ENCODE peak calls at places on chromosome 5, in six cellular contexts. H, E, N, T, D and U are unnamed samples. For H3K27me3, the result is how much of the 10 kb centered on the place peaks cover.

GRCh38 chr5:159514229-159514822 is 184.0 kb upstream of the IL12B start:
- DNase-seq in H (no peak), E (no peak), N (peak), T (no peak), D (no peak), U (no peak)

GRCh38 chr5:107566537-107566875 is 104.2 kb downstream of the EFNA5 start:
- DNase-seq in H (no peak), E (no peak), N (no peak), T (no peak), D (no peak), U (peak)

GRCh38 chr5:110104728-110105127 is 415.0 kb downstream of the MAN2A1 start:
- DNase-seq in H (no peak), E (no peak), N (no peak), T (no peak), D (no peak), U (peak)

GRCh38 chr5:162939962-162940361 is 497.4 kb upstream of the CCNG1 start:
- DNase-seq in H (no peak), E (no peak), N (no peak), T (no peak), D (no peak), U (no peak)

GRCh38 chr5:164581889-164582288 is 1076.5 kb downstream of the MAT2B start:
- DNase-seq in H (no peak), E (no peak), N (no peak), T (no peak), D (no peak), U (no peak)

GRCh38 chr5:15645776-15646175 is 145.8 kb downstream of the FBXL7 start:
- DNase-seq in H (no peak), E (no peak), N (no peak), T (no peak), D (no peak), U (peak)

GRCh38 chr5:5335708-5336211 is 86.7 kb upstream of the ICE1 start:
- DNase-seq in H (no peak), E (no peak), N (peak), T (no peak), D (peak), U (peak)

GRCh38 chr5:139709587-139710369 is 61.6 kb downstream of the CXXC5 start:
- DNase-seq in H (no peak), E (peak), N (peak), T (no peak), D (peak), U (no peak)

GRCh38 chr5:141359790-141360426 is at the start of gene PCDHGB2:
- DNase-seq in H (no peak), E (no peak), N (no peak), T (no peak), D (no peak), U (peak)

GRCh38 chr5:15008476-15008875 is 136.9 kb upstream of the ANKH start:
- DNase-seq in H (peak), E (peak), N (peak), T (peak), D (peak), U (peak)

GRCh38 chr5:68818870-68819269 is 274.9 kb upstream of the SLC30A5 start:
- DNase-seq in H (no peak), E (no peak), N (no peak), T (no peak), D (no peak), U (no peak)

GRCh38 chr5:43369651-43370050 is 42.5 kb downstream of the CCL28 start:
- DNase-seq in H (no peak), E (no peak), N (no peak), T (no peak), D (no peak), U (no peak)

GRCh38 chr5:140796718-140797095 is 2.1 kb downstream of the PCDHA2 start:
- DNase-seq in H (no peak), E (no peak), N (no peak), T (no peak), D (no peak), U (no peak)

GRCh38 chr5:1007221-1007680 is 1.4 kb upstream of the NKD2 start:
- DNase-seq in H (peak), E (peak), N (no peak), T (no peak), D (no peak), U (no peak)
- H3K27me3 ChIP-seq in H (under half), E (under half), N (under half), T (under half), D (half or more), U (half or more)

GRCh38 chr5:178290376-178290775 is 57.8 kb upstream of the PHYKPL start:
- DNase-seq in H (peak), E (no peak), N (no peak), T (no peak), D (no peak), U (no peak)

GRCh38 chr5:178291969-178292825 is 59.6 kb upstream of the PHYKPL start:
- DNase-seq in H (peak), E (no peak), N (no peak), T (no peak), D (no peak), U (no peak)

GRCh38 chr5:178292826-178293205 is 60.2 kb upstream of the PHYKPL start:
- DNase-seq in H (no peak), E (no peak), N (no peak), T (no peak), D (no peak), U (no peak)

GRCh38 chr5:178289438-178289837 is 56.8 kb upstream of the PHYKPL start:
- DNase-seq in H (peak), E (no peak), N (no peak), T (no peak), D (no peak), U (no peak)

GRCh38 chr5:178291161-178291561 is 58.6 kb upstream of the PHYKPL start:
- DNase-seq in H (peak), E (no peak), N (no peak), T (no peak), D (no peak), U (no peak)
- H3K27me3 ChIP-seq in H (under half), E (half or more), N (under half), T (under half), D (under half), U (under half)

GRCh38 chr5:146020100-146020499 is 83.7 kb downstream of the SH3RF2 start:
- DNase-seq in H (no peak), E (no peak), N (no peak), T (no peak), D (no peak), U (no peak)
- H3K27me3 ChIP-seq in H (under half), E (under half), N (under half), T (under half), D (under half), U (under half)

GRCh38 chr5:157165668-157166067 is 396 bp downstream of the GARIN3 start:
- DNase-seq in H (no peak), E (no peak), N (no peak), T (no peak), D (no peak), U (no peak)
- H3K27me3 ChIP-seq in H (under half), E (half or more), N (under half), T (under half), D (under half), U (under half)

GRCh38 chr5:32707394-32707997 is 3.6 kb upstream of the NPR3 start:
- DNase-seq in H (no peak), E (no peak), N (peak), T (no peak), D (no peak), U (no peak)
- H3K27me3 ChIP-seq in H (under half), E (under half), N (under half), T (under half), D (under half), U (under half)

DNA sequence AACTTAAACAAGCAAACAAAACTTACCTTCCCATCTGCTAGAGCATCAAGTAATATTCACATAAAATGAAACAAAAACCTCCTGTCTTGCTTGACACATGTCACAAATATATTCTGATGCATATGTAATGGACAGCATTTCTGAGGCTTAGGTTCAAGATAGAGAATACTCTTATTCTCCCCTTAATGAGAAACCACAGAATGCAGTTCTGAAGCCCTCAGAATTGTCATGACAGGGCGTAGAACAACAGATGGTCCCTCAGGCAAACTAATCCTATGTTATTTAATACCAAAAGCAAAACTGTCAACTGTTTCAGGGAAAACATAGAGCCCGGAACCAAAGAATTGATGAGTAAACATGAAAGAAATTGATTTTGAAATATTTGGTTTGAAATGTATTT is 229.9 kb upstream of the RIOK2 start:
- DNase-seq in H (no peak), E (no peak), N (no peak), T (no peak), D (no peak), U (no peak)
- H3K27me3 ChIP-seq in H (under half), E (under half), N (under half), T (under half), D (under half), U (under half)

GRCh38 chr5:135048930-135049329 is 14.9 kb upstream of the PITX1 start:
- DNase-seq in H (no peak), E (no peak), N (no peak), T (no peak), D (no peak), U (no peak)

GRCh38 chr5:135050244-135050767 is 16.3 kb upstream of the PITX1 start:
- DNase-seq in H (no peak), E (no peak), N (no peak), T (no peak), D (no peak), U (no peak)

GRCh38 chr5:135047347-135047695 is 13.3 kb upstream of the PITX1 start:
- DNase-seq in H (no peak), E (no peak), N (no peak), T (no peak), D (no peak), U (no peak)

GRCh38 chr5:135046661-135047346 is 12.8 kb upstream of the PITX1 start:
- DNase-seq in H (no peak), E (no peak), N (no peak), T (no peak), D (no peak), U (no peak)

DNA sequence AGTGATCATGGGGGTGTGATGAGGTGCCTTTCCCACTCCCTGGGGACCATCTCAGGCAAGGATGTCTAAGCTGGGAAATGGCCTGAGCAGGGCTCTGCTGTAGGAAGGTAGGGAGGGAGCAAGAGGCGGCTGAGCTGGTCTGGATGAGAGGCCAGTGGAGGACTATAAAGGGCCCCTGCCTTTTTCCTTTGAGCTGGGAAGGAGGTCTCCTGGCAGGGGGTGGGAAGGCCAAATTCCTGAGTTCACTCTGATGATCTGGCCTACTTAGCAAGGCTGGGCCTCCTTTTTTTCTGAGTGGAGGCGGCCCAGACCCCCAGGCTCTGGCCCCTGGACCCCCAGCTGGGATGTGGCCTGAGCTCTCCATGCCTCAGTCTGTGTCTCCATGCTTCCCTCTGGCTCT is 14.3 kb upstream of the PITX1 start:
- DNase-seq in H (no peak), E (no peak), N (no peak), T (no peak), D (no peak), U (no peak)
- H3K27me3 ChIP-seq in H (under half), E (half or more), N (under half), T (under half), D (half or more), U (half or more)